ENCODE peak calls at places on chromosome 7, in six cellular contexts. One of them, this sample, is unnamed.

GRCh38 chr7:83646027-83646426 is 2.9 kb downstream of the SEMA3E start:
- DNase-seq in neuronal stem cell: no peak
- DNase-seq in H1: no peak
- DNase-seq in IMR-90: no peak
- DNase-seq in mesendoderm: no peak
- DNase-seq in H9: no peak
- DNase-seq in this sample: no peak

GRCh38 chr7:111137296-111138195 is 46.6 kb downstream of the LRRN3 start:
- DNase-seq in H9: no peak
- DNase-seq in mesendoderm: peak
- DNase-seq in IMR-90: peak
- DNase-seq in H1: no peak
- DNase-seq in neuronal stem cell: no peak
- DNase-seq in this sample: peak

GRCh38 chr7:105653441-105654005 is 72.2 kb upstream of the EFCAB10 start:
- DNase-seq in neuronal stem cell: no peak
- DNase-seq in H9: no peak
- DNase-seq in H1: no peak
- DNase-seq in IMR-90: no peak
- DNase-seq in mesendoderm: no peak
- DNase-seq in this sample: no peak

GRCh38 chr7:19284596-19285300 is 139.5 kb upstream of the FERD3L start:
- DNase-seq in H1: no peak
- DNase-seq in mesendoderm: no peak
- DNase-seq in H9: no peak
- DNase-seq in neuronal stem cell: no peak
- DNase-seq in IMR-90: peak
- DNase-seq in this sample: no peak

GRCh38 chr7:141074162-141074989 is 512 bp downstream of the TMEM178B start:
- DNase-seq in mesendoderm: peak
- DNase-seq in H1: peak
- DNase-seq in IMR-90: no peak
- DNase-seq in H9: peak
- DNase-seq in neuronal stem cell: peak
- DNase-seq in this sample: peak

GRCh38 chr7:159015894-159016410 is 128.7 kb downstream of the VIPR2 start:
- DNase-seq in IMR-90: no peak
- DNase-seq in neuronal stem cell: no peak
- DNase-seq in H1: no peak
- DNase-seq in H9: no peak
- DNase-seq in mesendoderm: no peak
- DNase-seq in this sample: no peak

GRCh38 chr7:32921896-32922295 is 30.3 kb upstream of the KBTBD2 start:
- DNase-seq in H1: no peak
- DNase-seq in H9: no peak
- DNase-seq in IMR-90: peak
- DNase-seq in neuronal stem cell: no peak
- DNase-seq in mesendoderm: no peak
- DNase-seq in this sample: peak

GRCh38 chr7:132461043-132461592 is 115.2 kb downstream of the PLXNA4 start:
- DNase-seq in H9: no peak
- DNase-seq in IMR-90: no peak
- DNase-seq in neuronal stem cell: no peak
- DNase-seq in H1: no peak
- DNase-seq in mesendoderm: no peak
- DNase-seq in this sample: no peak

GRCh38 chr7:1287629-1288225 is 55.1 kb downstream of the UNCX start:
- DNase-seq in neuronal stem cell: no peak
- DNase-seq in H9: no peak
- DNase-seq in H1: no peak
- DNase-seq in IMR-90: no peak
- DNase-seq in mesendoderm: no peak
- DNase-seq in this sample: no peak
- H2BK120ac ChIP-seq in neuronal stem cell: no peak
- H2BK120ac ChIP-seq in H9: no peak
- H2BK120ac ChIP-seq in H1: no peak
- H2BK120ac ChIP-seq in IMR-90: no peak
- H2BK120ac ChIP-seq in mesendoderm: no peak
- H2BK120ac ChIP-seq in this sample: no peak

DNA sequence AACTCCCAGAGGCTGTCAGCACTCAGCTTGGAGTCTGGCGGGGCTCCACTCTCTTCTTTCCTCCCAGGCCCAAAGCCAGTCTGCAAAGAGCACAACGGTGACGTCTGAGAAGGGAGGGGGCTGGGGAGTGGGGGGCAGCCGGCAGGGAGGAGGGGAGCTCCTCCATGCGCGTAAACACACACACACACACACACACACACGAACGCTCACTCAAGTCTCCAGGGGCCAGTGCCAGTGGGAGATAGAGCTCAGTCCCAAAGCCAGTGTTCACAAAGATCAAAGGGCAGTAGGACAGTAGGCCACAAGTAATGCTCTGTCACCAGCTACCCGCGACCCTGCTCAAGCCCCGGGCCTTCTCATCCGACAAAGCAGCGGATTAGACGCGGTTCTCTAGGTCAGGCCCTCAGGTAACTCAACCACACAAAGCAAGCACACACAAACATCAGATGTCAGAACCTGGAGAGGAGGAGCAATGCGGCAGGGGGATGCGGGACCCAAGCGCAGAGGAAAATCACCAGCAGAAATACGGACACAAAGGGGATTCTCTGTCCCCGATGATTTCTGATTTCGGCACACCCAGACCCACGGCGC is 19.9 kb downstream of the TCAF1 start:
- DNase-seq in neuronal stem cell: peak
- DNase-seq in IMR-90: peak
- DNase-seq in mesendoderm: peak
- DNase-seq in H1: peak
- DNase-seq in H9: peak
- DNase-seq in this sample: peak
- H3K4me2 ChIP-seq in neuronal stem cell: peak
- H3K4me2 ChIP-seq in IMR-90: peak
- H3K4me2 ChIP-seq in mesendoderm: peak
- H3K4me2 ChIP-seq in H1: peak
- H3K4me2 ChIP-seq in H9: peak
- H3K4me2 ChIP-seq in this sample: peak

GRCh38 chr7:43781726-43782607 is 23.5 kb downstream of the BLVRA start:
- DNase-seq in H1: no peak
- DNase-seq in neuronal stem cell: no peak
- DNase-seq in mesendoderm: no peak
- DNase-seq in IMR-90: peak
- DNase-seq in H9: no peak
- DNase-seq in this sample: peak

GRCh38 chr7:43784030-43785001 is 25.8 kb downstream of the BLVRA start:
- DNase-seq in IMR-90: peak
- DNase-seq in H9: no peak
- DNase-seq in mesendoderm: no peak
- DNase-seq in H1: no peak
- DNase-seq in neuronal stem cell: no peak
- DNase-seq in this sample: peak

GRCh38 chr7:43782768-43783555 is 24.5 kb downstream of the BLVRA start:
- DNase-seq in IMR-90: no peak
- DNase-seq in neuronal stem cell: no peak
- DNase-seq in H1: no peak
- DNase-seq in mesendoderm: no peak
- DNase-seq in H9: no peak
- DNase-seq in this sample: no peak

GRCh38 chr7:43779032-43779812 is 20.7 kb downstream of the BLVRA start:
- DNase-seq in IMR-90: no peak
- DNase-seq in H9: no peak
- DNase-seq in neuronal stem cell: no peak
- DNase-seq in H1: no peak
- DNase-seq in mesendoderm: no peak
- DNase-seq in this sample: no peak
- H2BK120ac ChIP-seq in IMR-90: no peak
- H2BK120ac ChIP-seq in H9: no peak
- H2BK120ac ChIP-seq in neuronal stem cell: no peak
- H2BK120ac ChIP-seq in H1: no peak
- H2BK120ac ChIP-seq in mesendoderm: no peak
- H2BK120ac ChIP-seq in this sample: no peak

GRCh38 chr7:12833829-12834228 is 146.4 kb downstream of the ARL4A start:
- DNase-seq in neuronal stem cell: no peak
- DNase-seq in H9: no peak
- DNase-seq in H1: no peak
- DNase-seq in IMR-90: no peak
- DNase-seq in mesendoderm: no peak
- DNase-seq in this sample: no peak
- H3K4me2 ChIP-seq in neuronal stem cell: no peak
- H3K4me2 ChIP-seq in H9: no peak
- H3K4me2 ChIP-seq in H1: no peak
- H3K4me2 ChIP-seq in IMR-90: no peak
- H3K4me2 ChIP-seq in mesendoderm: no peak
- H3K4me2 ChIP-seq in this sample: no peak

GRCh38 chr7:44541028-44541869 is at the start of gene NPC1L1:
- DNase-seq in H9: peak
- DNase-seq in mesendoderm: peak
- DNase-seq in H1: peak
- DNase-seq in IMR-90: no peak
- DNase-seq in neuronal stem cell: no peak
- DNase-seq in this sample: no peak
- H2BK120ac ChIP-seq in H9: no peak
- H2BK120ac ChIP-seq in mesendoderm: no peak
- H2BK120ac ChIP-seq in H1: no peak
- H2BK120ac ChIP-seq in IMR-90: no peak
- H2BK120ac ChIP-seq in neuronal stem cell: peak
- H2BK120ac ChIP-seq in this sample: no peak

DNA sequence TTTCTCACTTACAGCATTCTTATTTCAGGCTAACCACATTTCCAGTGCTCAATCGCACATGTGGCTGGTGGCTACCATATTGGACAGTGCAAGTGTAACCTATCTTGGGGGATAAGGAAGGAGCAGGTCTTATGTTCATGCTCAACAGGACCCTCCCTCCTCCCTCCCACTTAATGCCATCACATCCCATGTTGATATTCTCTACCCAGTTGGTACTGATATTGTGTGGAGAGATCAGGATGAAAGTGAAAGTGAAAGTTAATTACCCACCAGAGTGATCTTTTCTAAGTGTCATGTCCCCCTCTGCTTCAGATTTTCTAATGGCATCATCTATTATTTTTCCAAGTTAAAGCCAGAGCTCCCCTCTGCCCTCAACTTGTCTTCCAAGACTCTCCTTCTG is 91.6 kb downstream of the BMPER start:
- DNase-seq in H1: no peak
- DNase-seq in H9: no peak
- DNase-seq in IMR-90: no peak
- DNase-seq in mesendoderm: no peak
- DNase-seq in neuronal stem cell: no peak
- DNase-seq in this sample: peak
- H3K4me2 ChIP-seq in H1: no peak
- H3K4me2 ChIP-seq in H9: no peak
- H3K4me2 ChIP-seq in IMR-90: peak
- H3K4me2 ChIP-seq in mesendoderm: no peak
- H3K4me2 ChIP-seq in neuronal stem cell: no peak
- H3K4me2 ChIP-seq in this sample: no peak

GRCh38 chr7:25731881-25732240 is 420.1 kb upstream of the NFE2L3 start:
- DNase-seq in H1: no peak
- DNase-seq in mesendoderm: no peak
- DNase-seq in H9: no peak
- DNase-seq in neuronal stem cell: no peak
- DNase-seq in IMR-90: no peak
- DNase-seq in this sample: no peak

GRCh38 chr7:25727876-25728275 is 424.1 kb upstream of the NFE2L3 start:
- DNase-seq in H9: no peak
- DNase-seq in mesendoderm: no peak
- DNase-seq in IMR-90: no peak
- DNase-seq in neuronal stem cell: no peak
- DNase-seq in H1: no peak
- DNase-seq in this sample: no peak

GRCh38 chr7:25731035-25731880 is 420.7 kb upstream of the NFE2L3 start:
- DNase-seq in IMR-90: no peak
- DNase-seq in H9: no peak
- DNase-seq in mesendoderm: no peak
- DNase-seq in neuronal stem cell: no peak
- DNase-seq in H1: no peak
- DNase-seq in this sample: no peak

GRCh38 chr7:25735674-25736242 is 416.2 kb upstream of the NFE2L3 start:
- DNase-seq in IMR-90: no peak
- DNase-seq in neuronal stem cell: no peak
- DNase-seq in H1: no peak
- DNase-seq in H9: no peak
- DNase-seq in mesendoderm: no peak
- DNase-seq in this sample: no peak

DNA sequence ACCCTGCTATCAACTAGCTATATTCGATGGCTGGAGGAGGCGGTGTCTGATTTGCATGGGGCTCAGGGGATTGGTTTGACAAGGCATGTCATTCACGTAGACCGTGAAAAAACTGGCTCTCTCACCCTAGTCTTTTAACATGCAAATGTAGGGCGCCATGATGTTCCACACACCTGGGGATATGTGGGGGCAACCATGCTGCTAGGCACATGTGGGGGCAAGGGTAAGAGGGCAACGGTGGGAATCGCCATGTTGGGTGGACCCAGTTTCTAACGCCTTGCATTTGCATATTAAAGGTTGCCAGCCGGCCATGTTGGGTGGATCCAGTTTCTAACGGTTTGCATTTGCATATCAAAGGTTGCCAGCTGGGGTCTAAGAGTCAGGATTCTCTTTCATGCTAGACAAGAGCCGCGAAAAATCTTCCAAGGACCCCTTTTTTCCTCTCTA is 419.2 kb upstream of the NFE2L3 start:
- DNase-seq in H1: peak
- DNase-seq in IMR-90: no peak
- DNase-seq in neuronal stem cell: no peak
- DNase-seq in H9: peak
- DNase-seq in mesendoderm: no peak
- DNase-seq in this sample: no peak
- H2BK120ac ChIP-seq in H1: no peak
- H2BK120ac ChIP-seq in IMR-90: no peak
- H2BK120ac ChIP-seq in neuronal stem cell: no peak
- H2BK120ac ChIP-seq in H9: no peak
- H2BK120ac ChIP-seq in mesendoderm: no peak
- H2BK120ac ChIP-seq in this sample: no peak

DNA sequence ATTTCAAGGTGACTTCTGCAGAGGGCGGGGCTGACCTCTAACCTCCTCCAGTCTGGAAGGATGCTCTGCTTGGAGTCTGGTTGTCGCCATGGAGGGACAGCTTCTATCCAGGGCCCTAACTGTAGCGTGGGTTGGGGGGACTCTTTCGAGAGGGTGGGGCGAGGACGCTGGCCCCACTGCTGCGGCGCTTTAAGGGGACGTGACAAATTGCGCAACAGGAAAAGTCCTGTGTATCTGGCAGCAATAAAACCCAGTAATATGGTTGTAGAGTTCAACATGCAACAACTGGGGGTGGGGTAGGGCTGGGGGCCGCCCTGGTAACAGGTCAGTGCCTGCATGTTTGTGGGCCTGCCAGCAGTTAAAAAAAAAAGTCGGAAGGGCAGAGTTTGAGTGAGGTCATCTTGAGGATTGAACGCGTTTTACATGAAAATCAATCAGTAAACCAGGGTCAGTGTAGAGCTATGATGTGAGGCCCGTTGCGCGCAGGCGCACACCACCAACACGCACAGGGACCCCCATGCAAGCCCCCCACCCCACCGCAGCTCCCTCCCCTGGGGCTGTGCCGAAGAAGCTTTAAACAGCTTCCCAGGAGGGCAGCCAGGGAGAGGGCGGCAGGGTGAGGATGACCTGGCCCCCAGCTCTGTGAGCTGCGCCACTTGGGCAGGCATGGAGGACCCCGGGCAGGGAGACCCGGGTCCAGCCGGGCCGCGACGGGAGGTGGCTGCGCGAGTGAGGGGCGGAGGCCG is 4.3 kb downstream of the SHH start:
- DNase-seq in IMR-90: no peak
- DNase-seq in H9: peak
- DNase-seq in neuronal stem cell: no peak
- DNase-seq in mesendoderm: peak
- DNase-seq in H1: no peak
- DNase-seq in this sample: no peak
- H3K4me2 ChIP-seq in IMR-90: no peak
- H3K4me2 ChIP-seq in H9: peak
- H3K4me2 ChIP-seq in neuronal stem cell: peak
- H3K4me2 ChIP-seq in mesendoderm: peak
- H3K4me2 ChIP-seq in H1: peak
- H3K4me2 ChIP-seq in this sample: peak

GRCh38 chr7:73718905-73719805 is at the start of gene STX1A:
- DNase-seq in H9: peak
- DNase-seq in neuronal stem cell: no peak
- DNase-seq in mesendoderm: peak
- DNase-seq in IMR-90: peak
- DNase-seq in H1: no peak
- DNase-seq in this sample: peak
- H2BK120ac ChIP-seq in H9: no peak
- H2BK120ac ChIP-seq in neuronal stem cell: no peak
- H2BK120ac ChIP-seq in mesendoderm: peak
- H2BK120ac ChIP-seq in IMR-90: peak
- H2BK120ac ChIP-seq in H1: no peak
- H2BK120ac ChIP-seq in this sample: peak

This sample was measured in mesenchymal stem cell.